ENCODE peak calls at places on chromosome 1, in four cellular contexts. J, L, B and E are unnamed samples. For H3K4me1 and H3K27me3, the result is how much of the 10 kb centered on the place peaks cover.

GRCh38 chr1:159953866-159954515 is at the start of gene SLAMF9:
- DNase-seq in J (peak), L (no peak), B (no peak), E (no peak)

GRCh38 chr1:26994020-26994745 is 691 bp downstream of the TRNP1 start:
- DNase-seq in J (no peak), L (no peak), B (no peak), E (no peak)

GRCh38 chr1:180366386-180367068 is 135.8 kb downstream of the ACBD6 start:
- DNase-seq in J (no peak), L (no peak), B (no peak), E (no peak)

GRCh38 chr1:94125551-94126514 is 4.9 kb upstream of the ABCA4 start:
- DNase-seq in J (no peak), L (no peak), B (peak), E (no peak)

GRCh38 chr1:52955129-52955970 is 28.3 kb downstream of the SCP2 start:
- DNase-seq in J (no peak), L (no peak), B (no peak), E (no peak)

GRCh38 chr1:72623299-72623708 is 341.0 kb upstream of the NEGR1 start:
- DNase-seq in J (no peak), L (no peak), B (no peak), E (no peak)

GRCh38 chr1:1024421-1025415 is 4.8 kb downstream of the AGRN start:
- DNase-seq in J (no peak), L (peak), B (peak), E (no peak)

GRCh38 chr1:170807432-170807831 is 127.9 kb upstream of the MROH9 start:
- DNase-seq in J (no peak), L (no peak), B (no peak), E (no peak)

GRCh38 chr1:21911205-21912001 is 25.7 kb downstream of the HSPG2 start:
- DNase-seq in J (peak), L (no peak), B (no peak), E (peak)

GRCh38 chr1:247605286-247605685 is at the start of gene OR2G3:
- DNase-seq in J (no peak), L (no peak), B (no peak), E (no peak)

GRCh38 chr1:234533034-234533571 is 54.1 kb upstream of the TARBP1 start:
- DNase-seq in J (peak), L (no peak), B (no peak), E (peak)

GRCh38 chr1:208029381-208030319 is 118.7 kb upstream of the CD34 start:
- DNase-seq in J (peak), L (no peak), B (no peak), E (no peak)

GRCh38 chr1:47785561-47786271 is 211.5 kb downstream of the TRABD2B start:
- DNase-seq in J (peak), L (no peak), B (no peak), E (peak)

GRCh38 chr1:57471995-57472394 is 48.1 kb upstream of the DAB1 start:
- DNase-seq in J (no peak), L (no peak), B (no peak), E (no peak)

GRCh38 chr1:32336963-32337675 is 1.1 kb upstream of the MARCKSL1 start:
- DNase-seq in J (no peak), L (peak), B (peak), E (no peak)

GRCh38 chr1:71881611-71882010 is 400.7 kb downstream of the NEGR1 start:
- DNase-seq in J (no peak), L (no peak), B (no peak), E (no peak)

GRCh38 chr1:248810727-248811513 is 14.8 kb downstream of the SH3BP5L start:
- DNase-seq in J (no peak), L (peak), B (no peak), E (peak)

GRCh38 chr1:10510520-10511493 is 36.1 kb downstream of the PEX14 start:
- DNase-seq in J (no peak), L (no peak), B (peak), E (no peak)

GRCh38 chr1:240515505-240515904 is 96.5 kb downstream of the GREM2 start:
- DNase-seq in J (no peak), L (no peak), B (no peak), E (no peak)

GRCh38 chr1:170959385-170959784 is 24.1 kb downstream of the MROH9 start:
- DNase-seq in J (no peak), L (no peak), B (no peak), E (no peak)

GRCh38 chr1:85091647-85092295 is 43.5 kb upstream of the MCOLN3 start:
- DNase-seq in J (no peak), L (no peak), B (no peak), E (no peak)

GRCh38 chr1:150895618-150896017 is 8.7 kb downstream of the CTXND2 start:
- DNase-seq in J (no peak), L (no peak), B (no peak), E (no peak)

GRCh38 chr1:22691354-22691753 is 19.3 kb upstream of the EPHB2 start:
- DNase-seq in J (no peak), L (no peak), B (no peak), E (no peak)

GRCh38 chr1:32470991-32471694 is 6.3 kb downstream of the ZBTB8B start:
- DNase-seq in J (peak), L (no peak), B (no peak), E (no peak)

GRCh38 chr1:11198257-11198656 is 9.1 kb downstream of the ANGPTL7 start:
- DNase-seq in J (no peak), L (no peak), B (no peak), E (no peak)

GRCh38 chr1:34002810-34003209 is 138.9 kb downstream of the HMGB4 start:
- DNase-seq in J (no peak), L (no peak), B (no peak), E (no peak)

GRCh38 chr1:3460653-3461237 is 6.3 kb downstream of the ARHGEF16 start:
- DNase-seq in J (no peak), L (no peak), B (no peak), E (no peak)

GRCh38 chr1:2979191-2980072 is 41.8 kb upstream of the ACTRT2 start:
- DNase-seq in J (peak), L (peak), B (no peak), E (no peak)

GRCh38 chr1:157948547-157949152 is 44.8 kb upstream of the KIRREL1 start:
- DNase-seq in J (no peak), L (no peak), B (no peak), E (peak)

GRCh38 chr1:9589144-9589718 is 520 bp downstream of the TMEM201 start:
- DNase-seq in J (peak), L (peak), B (peak), E (no peak)

GRCh38 chr1:37763791-37764741 is 854 bp downstream of the EPHA10 start:
- DNase-seq in J (no peak), L (no peak), B (no peak), E (no peak)

GRCh38 chr1:111842411-111842810 is 86.7 kb downstream of the DDX20 start:
- DNase-seq in J (no peak), L (no peak), B (no peak), E (no peak)

GRCh38 chr1:25799758-25800537 is at the start of gene SELENON:
- DNase-seq in J (peak), L (peak), B (peak), E (peak)

GRCh38 chr1:208450958-208451357 is 206.8 kb upstream of the PLXNA2 start:
- DNase-seq in J (no peak), L (no peak), B (no peak), E (no peak)

GRCh38 chr1:231053493-231054162 is 13.6 kb upstream of the FAM89A start:
- DNase-seq in J (no peak), L (peak), B (peak), E (peak)

GRCh38 chr1:39507230-39507928 is 15.9 kb downstream of the BMP8A start:
- DNase-seq in J (no peak), L (no peak), B (no peak), E (no peak)

GRCh38 chr1:22702255-22702654 is 8.4 kb upstream of the EPHB2 start:
- DNase-seq in J (no peak), L (no peak), B (no peak), E (no peak)

GRCh38 chr1:9652379-9653194 is 1.1 kb downstream of the PIK3CD start:
- DNase-seq in J (no peak), L (peak), B (no peak), E (peak)

DNA sequence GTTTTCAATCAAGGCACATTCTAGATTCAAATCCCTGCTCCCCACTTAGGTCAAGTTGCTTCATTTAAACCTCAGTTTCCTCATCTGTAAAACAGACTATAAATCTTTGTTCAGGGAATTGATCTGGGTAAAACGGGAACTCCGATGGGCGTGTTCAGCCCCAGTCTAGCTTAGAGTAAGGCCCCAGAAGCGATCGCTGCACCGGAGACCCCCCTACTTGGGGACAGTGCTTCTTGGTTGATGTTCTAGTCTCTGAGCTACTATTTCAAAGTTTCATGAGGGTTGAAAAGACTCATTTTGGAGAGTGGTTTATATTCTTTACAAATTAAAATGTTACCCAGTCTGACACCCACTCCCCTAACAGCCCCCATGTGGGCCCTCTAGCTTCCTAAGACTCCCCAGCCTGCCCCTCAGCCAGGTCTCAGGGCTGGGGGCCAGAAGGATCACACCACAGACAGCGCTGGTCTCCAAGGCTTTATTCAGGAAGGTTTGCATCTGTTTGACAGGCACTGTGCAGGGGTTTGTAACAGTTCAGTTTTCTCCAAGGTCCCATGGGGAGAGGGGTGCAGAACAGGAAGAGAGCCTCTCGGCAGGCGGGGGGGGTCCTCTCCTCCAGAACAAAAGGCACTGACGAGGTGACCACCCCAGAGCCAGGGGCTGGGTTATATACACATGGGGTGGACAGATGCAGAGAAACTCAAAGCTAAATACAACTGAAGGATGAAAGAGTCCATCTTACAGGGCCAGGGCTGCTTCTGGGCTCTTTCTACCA is 82.9 kb downstream of the STUM start:
- DNase-seq in J (peak), L (no peak), B (no peak), E (no peak)
- H3K27ac ChIP-seq in J (no peak), L (no peak), B (no peak), E (no peak)

GRCh38 chr1:12454406-12455391 is 163.3 kb downstream of the DHRS3 start:
- DNase-seq in J (peak), L (no peak), B (no peak), E (no peak)
- H3K4me1 ChIP-seq in J (half or more), L (half or more), B (half or more), E (half or more)

GRCh38 chr1:154500533-154500932 is 1.5 kb upstream of the TDRD10 start:
- DNase-seq in J (no peak), L (no peak), B (no peak), E (no peak)

GRCh38 chr1:154501423-154502065 is 475 bp upstream of the TDRD10 start:
- DNase-seq in J (peak), L (peak), B (peak), E (peak)

GRCh38 chr1:154502066-154502741 is at the start of the genes SHE and TDRD10:
- DNase-seq in J (no peak), L (no peak), B (no peak), E (peak)

GRCh38 chr1:154502742-154503111 is 515 bp upstream of the SHE start:
- DNase-seq in J (no peak), L (no peak), B (no peak), E (no peak)

DNA sequence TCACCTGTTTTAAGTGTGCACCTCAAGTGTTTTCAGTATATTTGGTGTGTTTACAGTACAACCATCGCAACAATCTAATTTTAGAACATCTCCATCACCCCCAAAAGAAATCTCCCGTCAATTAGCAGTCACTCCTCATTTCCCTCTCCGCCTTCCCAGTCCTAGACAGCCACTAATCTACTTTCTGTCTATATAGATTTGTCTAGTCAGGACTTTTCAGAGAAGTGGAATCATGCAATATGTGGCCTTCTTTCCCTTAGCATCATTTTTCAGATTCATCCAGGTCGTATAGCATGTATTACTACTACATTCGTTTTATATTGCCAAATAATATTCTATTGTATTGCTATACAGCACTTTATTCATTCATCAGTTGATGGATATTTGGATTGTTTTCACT is 1.7 kb upstream of the SHE start:
- DNase-seq in J (no peak), L (no peak), B (no peak), E (no peak)
- H3K27me3 ChIP-seq in J (half or more), L (half or more), B (under half), E (under half)

GRCh38 chr1:8448906-8449661 is 131.2 kb downstream of the SLC45A1 start:
- DNase-seq in J (no peak), L (no peak), B (no peak), E (peak)
- H3K27ac ChIP-seq in J (no peak), L (peak), B (peak), E (peak)

GRCh38 chr1:235866913-235867850 is 476 bp upstream of the LYST start:
- DNase-seq in J (peak), L (peak), B (peak), E (peak)

GRCh38 chr1:235865565-235866206 is 1.0 kb downstream of the LYST start:
- DNase-seq in J (no peak), L (no peak), B (no peak), E (no peak)

GRCh38 chr1:235866207-235866912 is at the start of gene LYST:
- DNase-seq in J (peak), L (peak), B (peak), E (peak)

GRCh38 chr1:235864469-235864868 is 2.2 kb downstream of the LYST start:
- DNase-seq in J (no peak), L (no peak), B (no peak), E (no peak)

GRCh38 chr1:235864965-235865525 is 1.7 kb downstream of the LYST start:
- DNase-seq in J (no peak), L (no peak), B (no peak), E (no peak)
- H3K4me1 ChIP-seq in J (under half), L (half or more), B (under half), E (half or more)